ENCODE peak calls at places on chromosomes 13 and 19, in seven cellular contexts. One of them, this sample, is unnamed.

GRCh38 chr19:33621065-33621785 is 528 bp upstream of the CHST8 start:
- DNase-seq in endodermal cell: peak
- DNase-seq in dorsolateral prefrontal cortex: no peak
- DNase-seq in caudate nucleus: no peak
- DNase-seq in effector CD4-positive, alpha-beta T cell: no peak
- DNase-seq in OCI-LY7: no peak
- DNase-seq in mesenchymal stem cell: no peak
- DNase-seq in this sample: no peak

GRCh38 chr13:110993788-110994187 is 78.9 kb upstream of the ANKRD10 start:
- DNase-seq in dorsolateral prefrontal cortex: no peak
- DNase-seq in OCI-LY7: no peak
- DNase-seq in mesenchymal stem cell: no peak
- DNase-seq in endodermal cell: peak
- DNase-seq in effector CD4-positive, alpha-beta T cell: no peak
- DNase-seq in caudate nucleus: no peak
- DNase-seq in this sample: no peak

GRCh38 chr13:107563099-107563925 is 652.0 kb downstream of the LIG4 start:
- DNase-seq in mesenchymal stem cell: no peak
- DNase-seq in effector CD4-positive, alpha-beta T cell: no peak
- DNase-seq in caudate nucleus: no peak
- DNase-seq in OCI-LY7: no peak
- DNase-seq in endodermal cell: no peak
- DNase-seq in dorsolateral prefrontal cortex: no peak
- DNase-seq in this sample: no peak

GRCh38 chr13:51287758-51288157 is 51.7 kb upstream of the SERPINE3 start:
- DNase-seq in effector CD4-positive, alpha-beta T cell: no peak
- DNase-seq in endodermal cell: peak
- DNase-seq in OCI-LY7: no peak
- DNase-seq in mesenchymal stem cell: no peak
- DNase-seq in dorsolateral prefrontal cortex: no peak
- DNase-seq in caudate nucleus: no peak
- DNase-seq in this sample: no peak

GRCh38 chr13:64767054-64767453 is 2463.1 kb downstream of the PCDH9 start:
- DNase-seq in effector CD4-positive, alpha-beta T cell: no peak
- DNase-seq in OCI-LY7: no peak
- DNase-seq in mesenchymal stem cell: no peak
- DNase-seq in endodermal cell: no peak
- DNase-seq in dorsolateral prefrontal cortex: no peak
- DNase-seq in caudate nucleus: no peak
- DNase-seq in this sample: no peak

GRCh38 chr13:113660066-113660465 is 2.1 kb upstream of the ATP4B start:
- DNase-seq in dorsolateral prefrontal cortex: peak
- DNase-seq in endodermal cell: no peak
- DNase-seq in OCI-LY7: no peak
- DNase-seq in mesenchymal stem cell: no peak
- DNase-seq in effector CD4-positive, alpha-beta T cell: no peak
- DNase-seq in caudate nucleus: no peak
- DNase-seq in this sample: no peak

GRCh38 chr13:101455863-101456262 is 3.4 kb downstream of the ITGBL1 start:
- DNase-seq in mesenchymal stem cell: peak
- DNase-seq in effector CD4-positive, alpha-beta T cell: no peak
- DNase-seq in OCI-LY7: no peak
- DNase-seq in caudate nucleus: no peak
- DNase-seq in endodermal cell: no peak
- DNase-seq in dorsolateral prefrontal cortex: no peak
- DNase-seq in this sample: no peak

GRCh38 chr19:33245948-33246728 is 20.5 kb upstream of the SLC7A10 start:
- DNase-seq in endodermal cell: no peak
- DNase-seq in mesenchymal stem cell: no peak
- DNase-seq in OCI-LY7: no peak
- DNase-seq in dorsolateral prefrontal cortex: no peak
- DNase-seq in effector CD4-positive, alpha-beta T cell: no peak
- DNase-seq in caudate nucleus: no peak
- DNase-seq in this sample: peak

GRCh38 chr13:52348983-52349780 is 56.8 kb downstream of the THSD1 start:
- DNase-seq in endodermal cell: no peak
- DNase-seq in effector CD4-positive, alpha-beta T cell: no peak
- DNase-seq in caudate nucleus: no peak
- DNase-seq in mesenchymal stem cell: peak
- DNase-seq in OCI-LY7: no peak
- DNase-seq in dorsolateral prefrontal cortex: no peak
- DNase-seq in this sample: no peak

GRCh38 chr13:40316301-40316700 is 350.1 kb downstream of the FOXO1 start:
- DNase-seq in caudate nucleus: no peak
- DNase-seq in effector CD4-positive, alpha-beta T cell: no peak
- DNase-seq in endodermal cell: no peak
- DNase-seq in OCI-LY7: no peak
- DNase-seq in mesenchymal stem cell: no peak
- DNase-seq in dorsolateral prefrontal cortex: no peak
- DNase-seq in this sample: no peak

GRCh38 chr13:42377640-42378382 is 105.9 kb downstream of the AKAP11 start:
- DNase-seq in effector CD4-positive, alpha-beta T cell: no peak
- DNase-seq in caudate nucleus: no peak
- DNase-seq in endodermal cell: no peak
- DNase-seq in dorsolateral prefrontal cortex: no peak
- DNase-seq in OCI-LY7: peak
- DNase-seq in mesenchymal stem cell: peak
- DNase-seq in this sample: peak

GRCh38 chr13:106570354-106570822 is 2.5 kb upstream of the ARGLU1 start:
- DNase-seq in endodermal cell: peak
- DNase-seq in effector CD4-positive, alpha-beta T cell: peak
- DNase-seq in OCI-LY7: no peak
- DNase-seq in mesenchymal stem cell: peak
- DNase-seq in caudate nucleus: peak
- DNase-seq in dorsolateral prefrontal cortex: no peak
- DNase-seq in this sample: no peak

GRCh38 chr13:73193541-73193940 is 134.7 kb downstream of the KLF5 start:
- DNase-seq in effector CD4-positive, alpha-beta T cell: no peak
- DNase-seq in dorsolateral prefrontal cortex: no peak
- DNase-seq in mesenchymal stem cell: no peak
- DNase-seq in OCI-LY7: no peak
- DNase-seq in endodermal cell: no peak
- DNase-seq in caudate nucleus: no peak
- DNase-seq in this sample: no peak

GRCh38 chr13:111472559-111473460 is 152.4 kb downstream of the TEX29 start:
- DNase-seq in mesenchymal stem cell: no peak
- DNase-seq in endodermal cell: peak
- DNase-seq in dorsolateral prefrontal cortex: no peak
- DNase-seq in caudate nucleus: no peak
- DNase-seq in OCI-LY7: no peak
- DNase-seq in effector CD4-positive, alpha-beta T cell: no peak
- DNase-seq in this sample: no peak

GRCh38 chr13:64643066-64643465 is 2587.1 kb downstream of the PCDH9 start:
- DNase-seq in effector CD4-positive, alpha-beta T cell: no peak
- DNase-seq in dorsolateral prefrontal cortex: no peak
- DNase-seq in mesenchymal stem cell: no peak
- DNase-seq in caudate nucleus: no peak
- DNase-seq in endodermal cell: no peak
- DNase-seq in OCI-LY7: no peak
- DNase-seq in this sample: no peak

GRCh38 chr19:4830332-4830731 is 1.2 kb downstream of the TICAM1 start:
- DNase-seq in OCI-LY7: no peak
- DNase-seq in caudate nucleus: no peak
- DNase-seq in mesenchymal stem cell: no peak
- DNase-seq in dorsolateral prefrontal cortex: no peak
- DNase-seq in effector CD4-positive, alpha-beta T cell: no peak
- DNase-seq in endodermal cell: no peak
- DNase-seq in this sample: no peak

GRCh38 chr19:4624301-4624700 is 15.0 kb upstream of the TNFAIP8L1 start:
- DNase-seq in effector CD4-positive, alpha-beta T cell: no peak
- DNase-seq in dorsolateral prefrontal cortex: no peak
- DNase-seq in OCI-LY7: no peak
- DNase-seq in endodermal cell: no peak
- DNase-seq in mesenchymal stem cell: no peak
- DNase-seq in caudate nucleus: no peak
- DNase-seq in this sample: no peak

GRCh38 chr13:37595162-37595561 is 3.4 kb downstream of the POSTN start:
- DNase-seq in endodermal cell: no peak
- DNase-seq in effector CD4-positive, alpha-beta T cell: no peak
- DNase-seq in mesenchymal stem cell: peak
- DNase-seq in dorsolateral prefrontal cortex: no peak
- DNase-seq in caudate nucleus: no peak
- DNase-seq in OCI-LY7: no peak
- DNase-seq in this sample: no peak

GRCh38 chr19:51001495-51001894 is at the start of gene KLK8:
- DNase-seq in mesenchymal stem cell: no peak
- DNase-seq in endodermal cell: peak
- DNase-seq in OCI-LY7: no peak
- DNase-seq in dorsolateral prefrontal cortex: no peak
- DNase-seq in effector CD4-positive, alpha-beta T cell: no peak
- DNase-seq in caudate nucleus: no peak
- DNase-seq in this sample: no peak

GRCh38 chr19:7691497-7691896 is 10.4 kb downstream of the FCER2 start:
- DNase-seq in endodermal cell: no peak
- DNase-seq in dorsolateral prefrontal cortex: no peak
- DNase-seq in OCI-LY7: no peak
- DNase-seq in mesenchymal stem cell: no peak
- DNase-seq in effector CD4-positive, alpha-beta T cell: no peak
- DNase-seq in caudate nucleus: no peak
- DNase-seq in this sample: no peak

GRCh38 chr19:3282155-3282554 is 57.7 kb downstream of the CELF5 start:
- DNase-seq in endodermal cell: no peak
- DNase-seq in OCI-LY7: no peak
- DNase-seq in dorsolateral prefrontal cortex: no peak
- DNase-seq in effector CD4-positive, alpha-beta T cell: no peak
- DNase-seq in mesenchymal stem cell: no peak
- DNase-seq in caudate nucleus: no peak
- DNase-seq in this sample: no peak

GRCh38 chr19:53537126-53537522 is 821 bp upstream of the ZNF331 start:
- DNase-seq in caudate nucleus: no peak
- DNase-seq in OCI-LY7: no peak
- DNase-seq in dorsolateral prefrontal cortex: no peak
- DNase-seq in effector CD4-positive, alpha-beta T cell: no peak
- DNase-seq in mesenchymal stem cell: no peak
- DNase-seq in endodermal cell: no peak
- DNase-seq in this sample: no peak

GRCh38 chr19:35295792-35296462 is 4.0 kb downstream of the MAG start:
- DNase-seq in caudate nucleus: no peak
- DNase-seq in effector CD4-positive, alpha-beta T cell: peak
- DNase-seq in endodermal cell: peak
- DNase-seq in mesenchymal stem cell: no peak
- DNase-seq in OCI-LY7: peak
- DNase-seq in dorsolateral prefrontal cortex: no peak
- DNase-seq in this sample: no peak

GRCh38 chr19:14248578-14249011 is 42.6 kb upstream of the ADGRL1 start:
- DNase-seq in endodermal cell: peak
- DNase-seq in OCI-LY7: peak
- DNase-seq in caudate nucleus: peak
- DNase-seq in effector CD4-positive, alpha-beta T cell: no peak
- DNase-seq in mesenchymal stem cell: peak
- DNase-seq in dorsolateral prefrontal cortex: peak
- DNase-seq in this sample: no peak

GRCh38 chr13:112450118-112450517 is 74.0 kb downstream of the SPACA7 start:
- DNase-seq in mesenchymal stem cell: no peak
- DNase-seq in effector CD4-positive, alpha-beta T cell: no peak
- DNase-seq in dorsolateral prefrontal cortex: no peak
- DNase-seq in OCI-LY7: no peak
- DNase-seq in endodermal cell: peak
- DNase-seq in caudate nucleus: no peak
- DNase-seq in this sample: no peak

GRCh38 chr13:24630851-24631341 is 49.3 kb upstream of the ATP12A start:
- DNase-seq in endodermal cell: no peak
- DNase-seq in effector CD4-positive, alpha-beta T cell: no peak
- DNase-seq in dorsolateral prefrontal cortex: no peak
- DNase-seq in caudate nucleus: no peak
- DNase-seq in mesenchymal stem cell: peak
- DNase-seq in OCI-LY7: no peak
- DNase-seq in this sample: peak

GRCh38 chr19:55536366-55536765 is 567 bp downstream of the SBK2 start:
- DNase-seq in caudate nucleus: no peak
- DNase-seq in mesenchymal stem cell: no peak
- DNase-seq in endodermal cell: no peak
- DNase-seq in effector CD4-positive, alpha-beta T cell: no peak
- DNase-seq in OCI-LY7: no peak
- DNase-seq in dorsolateral prefrontal cortex: no peak
- DNase-seq in this sample: no peak

GRCh38 chr13:20702945-20703784 is at the start of gene IL17D:
- DNase-seq in dorsolateral prefrontal cortex: no peak
- DNase-seq in effector CD4-positive, alpha-beta T cell: no peak
- DNase-seq in mesenchymal stem cell: peak
- DNase-seq in caudate nucleus: no peak
- DNase-seq in endodermal cell: peak
- DNase-seq in OCI-LY7: peak
- DNase-seq in this sample: no peak

GRCh38 chr13:32208860-32209259 is 106.3 kb downstream of the ZAR1L start:
- DNase-seq in effector CD4-positive, alpha-beta T cell: no peak
- DNase-seq in mesenchymal stem cell: no peak
- DNase-seq in dorsolateral prefrontal cortex: no peak
- DNase-seq in endodermal cell: no peak
- DNase-seq in caudate nucleus: no peak
- DNase-seq in OCI-LY7: no peak
- DNase-seq in this sample: no peak

GRCh38 chr19:2254052-2254872 is 2.0 kb downstream of the JSRP1 start:
- DNase-seq in mesenchymal stem cell: peak
- DNase-seq in effector CD4-positive, alpha-beta T cell: no peak
- DNase-seq in dorsolateral prefrontal cortex: no peak
- DNase-seq in caudate nucleus: no peak
- DNase-seq in OCI-LY7: no peak
- DNase-seq in endodermal cell: peak
- DNase-seq in this sample: no peak

GRCh38 chr19:3457531-3458228 is 22.6 kb downstream of the SMIM24 start:
- DNase-seq in caudate nucleus: no peak
- DNase-seq in endodermal cell: peak
- DNase-seq in mesenchymal stem cell: peak
- DNase-seq in dorsolateral prefrontal cortex: no peak
- DNase-seq in effector CD4-positive, alpha-beta T cell: no peak
- DNase-seq in OCI-LY7: no peak
- DNase-seq in this sample: no peak

GRCh38 chr13:99617474-99618255 is 116.4 kb downstream of the TM9SF2 start:
- DNase-seq in effector CD4-positive, alpha-beta T cell: no peak
- DNase-seq in mesenchymal stem cell: peak
- DNase-seq in endodermal cell: peak
- DNase-seq in OCI-LY7: peak
- DNase-seq in caudate nucleus: no peak
- DNase-seq in dorsolateral prefrontal cortex: peak
- DNase-seq in this sample: peak

GRCh38 chr19:18274776-18275356 is 614 bp upstream of the IQCN start:
- DNase-seq in mesenchymal stem cell: peak
- DNase-seq in OCI-LY7: no peak
- DNase-seq in caudate nucleus: peak
- DNase-seq in endodermal cell: peak
- DNase-seq in effector CD4-positive, alpha-beta T cell: no peak
- DNase-seq in dorsolateral prefrontal cortex: peak
- DNase-seq in this sample: peak

GRCh38 chr19:57830071-57830602 is at the start of gene ZNF587B:
- DNase-seq in mesenchymal stem cell: peak
- DNase-seq in caudate nucleus: peak
- DNase-seq in effector CD4-positive, alpha-beta T cell: peak
- DNase-seq in OCI-LY7: peak
- DNase-seq in dorsolateral prefrontal cortex: peak
- DNase-seq in endodermal cell: peak
- DNase-seq in this sample: peak

GRCh38 chr19:51587264-51588191 is 16.4 kb downstream of the ZNF175 start:
- DNase-seq in caudate nucleus: no peak
- DNase-seq in mesenchymal stem cell: no peak
- DNase-seq in dorsolateral prefrontal cortex: no peak
- DNase-seq in endodermal cell: no peak
- DNase-seq in effector CD4-positive, alpha-beta T cell: no peak
- DNase-seq in OCI-LY7: no peak
- DNase-seq in this sample: no peak

GRCh38 chr13:25930655-25931054 is 121.2 kb downstream of the SHISA2 start:
- DNase-seq in mesenchymal stem cell: no peak
- DNase-seq in effector CD4-positive, alpha-beta T cell: no peak
- DNase-seq in dorsolateral prefrontal cortex: no peak
- DNase-seq in endodermal cell: no peak
- DNase-seq in caudate nucleus: no peak
- DNase-seq in OCI-LY7: no peak
- DNase-seq in this sample: no peak

GRCh38 chr13:113657851-113658741 is at the start of gene ATP4B:
- DNase-seq in mesenchymal stem cell: no peak
- DNase-seq in dorsolateral prefrontal cortex: peak
- DNase-seq in endodermal cell: peak
- DNase-seq in OCI-LY7: no peak
- DNase-seq in caudate nucleus: no peak
- DNase-seq in effector CD4-positive, alpha-beta T cell: no peak
- DNase-seq in this sample: no peak

GRCh38 chr19:41218615-41219507 is at the start of gene AXL:
- DNase-seq in endodermal cell: peak
- DNase-seq in caudate nucleus: peak
- DNase-seq in mesenchymal stem cell: peak
- DNase-seq in effector CD4-positive, alpha-beta T cell: no peak
- DNase-seq in OCI-LY7: no peak
- DNase-seq in dorsolateral prefrontal cortex: peak
- DNase-seq in this sample: no peak